ENCODE peak calls at places on chromosomes 13 and 19, in four cellular contexts. V is GM12878, Y is H1, H is K562. J is an unnamed sample.

GRCh38 chr19:10173527-10173926 is 21.2 kb downstream of the DNMT1 start:
- DNase-seq in V (no peak), Y (no peak), H (no peak), J (no peak)

GRCh38 chr13:23899555-23899954 is 2.3 kb upstream of the C1QTNF9B start:
- DNase-seq in V (no peak), Y (no peak), H (no peak), J (peak)

GRCh38 chr19:46383171-46383815 is 30.1 kb downstream of the CCDC8 start:
- DNase-seq in V (no peak), Y (no peak), H (no peak), J (no peak)

GRCh38 chr13:29799041-29799440 is 51.4 kb downstream of the UBL3 start:
- DNase-seq in V (no peak), Y (no peak), H (no peak), J (no peak)

GRCh38 chr19:679418-680286 is 3.5 kb downstream of the FSTL3 start:
- DNase-seq in V (no peak), Y (no peak), H (peak), J (no peak)

GRCh38 chr19:17332677-17333581 is 1.7 kb downstream of the ANO8 start:
- DNase-seq in V (peak), Y (peak), H (peak), J (peak)

GRCh38 chr19:42529248-42529764 is 1.0 kb upstream of the CEACAM1 start:
- DNase-seq in V (no peak), Y (peak), H (peak), J (peak)

GRCh38 chr19:47310819-47311218 is 1.2 kb downstream of the C5AR1 start:
- DNase-seq in V (no peak), Y (no peak), H (no peak), J (peak)

GRCh38 chr19:38834590-38834989 is 3.0 kb upstream of the ECH1 start:
- DNase-seq in V (no peak), Y (no peak), H (no peak), J (no peak)

GRCh38 chr19:30028992-30029343 is 86.9 kb downstream of the URI1 start:
- DNase-seq in V (no peak), Y (no peak), H (no peak), J (no peak)
- TF ChIP-seq SIN3A in V (no peak), Y (no peak), H (no peak), J (no peak)

DNA sequence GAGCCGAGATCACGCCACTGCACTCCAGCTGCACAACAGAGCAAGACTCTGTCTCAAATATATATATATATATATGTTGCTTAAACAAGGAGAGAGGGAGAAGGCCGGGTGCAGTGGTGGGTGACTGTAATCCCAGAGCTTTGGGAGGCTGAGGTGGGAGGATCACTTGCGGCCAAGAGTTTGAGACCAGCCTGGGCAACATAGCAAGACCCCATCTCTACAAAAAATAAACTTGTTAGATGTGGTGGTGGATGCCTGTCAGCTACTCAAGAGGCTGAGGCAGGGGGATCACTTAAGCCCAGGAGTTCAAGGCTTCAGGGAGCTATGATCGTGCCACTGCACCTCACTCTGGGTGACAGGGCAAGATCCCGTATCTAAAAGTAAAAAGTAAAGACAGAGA is 5.3 kb upstream of the HSD17B14 start:
- DNase-seq in V (no peak), Y (no peak), H (no peak), J (no peak)
- TF ChIP-seq KDM1A in V (no peak), Y (no peak), H (no peak), J (no peak)

GRCh38 chr13:47092202-47092601 is 195.3 kb upstream of the HTR2A start:
- DNase-seq in V (no peak), Y (no peak), H (no peak), J (no peak)
- TF ChIP-seq SIN3A in V (no peak), Y (no peak), H (no peak), J (no peak)

GRCh38 chr13:77001540-77001939 is 9.7 kb downstream of the CLN5 start:
- DNase-seq in V (no peak), Y (no peak), H (no peak), J (no peak)

GRCh38 chr13:77000475-77000874 is 8.6 kb downstream of the CLN5 start:
- DNase-seq in V (no peak), Y (no peak), H (no peak), J (no peak)

GRCh38 chr13:77001963-77002587 is 10.2 kb downstream of the CLN5 start:
- DNase-seq in V (no peak), Y (no peak), H (no peak), J (no peak)

GRCh38 chr13:77002590-77003190 is 10.8 kb downstream of the CLN5 start:
- DNase-seq in V (no peak), Y (no peak), H (no peak), J (peak)
- TF ChIP-seq KDM1A in V (no peak), Y (no peak), H (no peak), J (no peak)

GRCh38 chr13:20231839-20232555 is at the start of gene GJB6:
- DNase-seq in V (no peak), Y (peak), H (no peak), J (no peak)
- TF ChIP-seq SIN3A in V (no peak), Y (no peak), H (no peak), J (no peak)

DNA sequence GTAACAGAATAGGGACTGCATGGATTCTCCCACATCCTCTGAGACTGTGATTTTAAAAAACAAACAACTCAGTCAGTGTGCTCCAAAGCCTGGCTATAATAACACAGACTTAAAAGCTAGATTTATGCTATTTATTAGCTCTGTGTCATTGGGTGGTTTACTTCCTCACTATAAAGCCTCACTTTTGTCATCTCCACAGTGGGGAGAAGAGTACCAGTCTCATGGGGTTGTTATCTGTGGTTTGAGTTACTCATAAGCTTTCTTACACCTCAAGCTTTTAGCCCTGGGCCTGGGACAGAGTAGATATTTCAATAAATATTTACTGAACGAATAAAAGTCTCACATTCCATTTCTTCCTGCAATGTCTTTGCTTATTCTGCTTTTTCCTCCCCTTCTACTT is 5.3 kb downstream of the RNASEH2B start:
- DNase-seq in V (no peak), Y (no peak), H (no peak), J (no peak)
- TF ChIP-seq KDM1A in V (no peak), Y (no peak), H (no peak), J (no peak)

GRCh38 chr13:93227280-93227905 is 786 bp downstream of the GPC6 start:
- DNase-seq in V (no peak), Y (peak), H (peak), J (peak)
- TF ChIP-seq SIN3A in V (no peak), Y (no peak), H (no peak), J (no peak)

GRCh38 chr13:98479496-98480003 is 97.4 kb downstream of the STK24 start:
- DNase-seq in V (no peak), Y (no peak), H (no peak), J (no peak)

GRCh38 chr13:98482476-98483444 is 94.1 kb downstream of the STK24 start:
- DNase-seq in V (no peak), Y (no peak), H (no peak), J (no peak)

GRCh38 chr13:98481511-98481951 is 95.4 kb downstream of the STK24 start:
- DNase-seq in V (no peak), Y (no peak), H (no peak), J (no peak)

GRCh38 chr13:98478134-98479129 is 98.5 kb downstream of the STK24 start:
- DNase-seq in V (peak), Y (no peak), H (peak), J (no peak)

DNA sequence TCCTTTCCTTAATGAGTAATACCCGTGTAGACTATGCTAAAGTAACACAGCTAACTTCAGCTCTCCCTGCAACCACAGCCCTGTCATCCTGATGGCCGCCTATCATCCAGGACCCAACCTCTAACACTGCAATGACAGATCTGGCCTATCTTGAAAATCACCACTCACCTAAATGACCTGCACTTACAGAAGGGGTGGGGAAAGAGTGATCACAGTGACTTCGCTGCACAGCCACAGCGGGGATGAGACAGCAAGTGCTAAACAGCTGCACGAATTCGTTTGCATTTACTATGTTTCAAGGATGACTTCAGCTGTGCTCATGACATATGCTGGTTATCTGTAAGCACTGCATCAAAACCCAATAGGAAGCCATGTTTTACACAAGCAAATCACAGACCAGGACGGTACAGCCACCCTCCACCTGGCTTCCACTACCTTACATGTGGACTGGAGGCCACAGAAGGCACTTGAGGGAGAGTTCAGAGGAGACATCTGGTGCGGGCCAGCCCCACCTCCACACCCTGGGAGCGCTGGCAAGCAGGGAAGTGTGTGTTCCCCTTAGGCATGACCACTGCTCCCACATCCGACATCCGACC is 95.9 kb downstream of the STK24 start:
- DNase-seq in V (no peak), Y (no peak), H (peak), J (no peak)
- TF ChIP-seq KDM1A in V (no peak), Y (no peak), H (peak), J (no peak)

J was measured in HepG2.